ENCODE peak calls at places on chromosome 4, in eight cellular contexts. H is neuronal stem cell, I is right atrium auricular region, Y is NB4, S is GM12865, F is tibial nerve, V is bronchial epithelial cell, E is WERI-Rb-1. D is an unnamed sample.
A peak's percentile ranks its signal among the peaks of the same experiment; 100 is the strongest.

GRCh38 chr4:83370640-83370906 is 35.9 kb upstream of the HPSE start:
- DNase-seq in V (peak; percentile 33), I (no peak), E (no peak), H (no peak), S (no peak), F (no peak), Y (peak; percentile 61), D (no peak)

GRCh38 chr4:1723131-1723801 is 1.9 kb downstream of the TACC3 start:
- DNase-seq in I (no peak), V (peak; percentile 6), E (no peak), F (no peak), S (peak; percentile 65), Y (peak; percentile 68), H (no peak), D (no peak)

GRCh38 chr4:147994076-147994475 is 262.2 kb downstream of the ARHGAP10 start:
- DNase-seq in Y (no peak), H (no peak), F (no peak), E (peak; percentile 76), I (no peak), V (peak; percentile 47), S (no peak), D (no peak)

GRCh38 chr4:26717332-26717731 is 133.4 kb downstream of the TBC1D19 start:
- DNase-seq in V (peak; percentile 91), S (no peak), I (no peak), F (no peak), Y (peak; percentile 19), E (no peak), H (no peak), D (no peak)

GRCh38 chr4:32625687-32626086 is 1905.5 kb downstream of the PCDH7 start:
- DNase-seq in F (no peak), V (no peak), H (no peak), Y (no peak), I (no peak), E (no peak), S (no peak), D (no peak)

GRCh38 chr4:152634110-152634760 is 45.6 kb downstream of the TMEM154 start:
- DNase-seq in S (no peak), F (no peak), I (no peak), E (no peak), Y (peak; percentile 47), H (no peak), V (peak; percentile 88), D (no peak)

GRCh38 chr4:153713840-153714239 is 29.8 kb downstream of the TLR2 start:
- DNase-seq in F (no peak), S (no peak), H (no peak), V (peak; percentile 88), I (no peak), E (no peak), Y (no peak), D (no peak)

GRCh38 chr4:27141530-27141929 is 280.9 kb downstream of the STIM2 start:
- DNase-seq in H (no peak), V (no peak), E (no peak), F (no peak), S (no peak), Y (no peak), I (no peak), D (no peak)

GRCh38 chr4:26087108-26087507 is 173.1 kb downstream of the SMIM20 start:
- DNase-seq in F (no peak), E (no peak), S (no peak), H (no peak), I (no peak), Y (no peak), V (no peak), D (no peak)

GRCh38 chr4:113645771-113646455 is 115.6 kb downstream of the CAMK2D start:
- DNase-seq in H (no peak), I (no peak), S (no peak), F (no peak), Y (no peak), V (peak; percentile 88), E (no peak), D (no peak)

GRCh38 chr4:1043658-1044468 is 32.4 kb downstream of the FGFRL1 start:
- DNase-seq in F (peak; percentile 82), V (peak; percentile 95), H (peak; percentile 63), S (no peak), Y (peak; percentile 100), I (peak; percentile 98), E (peak; percentile 51), D (peak; percentile 97)

GRCh38 chr4:140003851-140004579 is 150.0 kb downstream of the MAML3 start:
- DNase-seq in Y (no peak), H (no peak), E (no peak), I (no peak), F (no peak), S (no peak), V (no peak), D (no peak)

GRCh38 chr4:45662996-45663395 is 460.9 kb downstream of the GABRG1 start:
- DNase-seq in I (no peak), F (no peak), Y (no peak), V (peak; percentile 48), E (no peak), H (peak; percentile 5), S (no peak), D (no peak)

GRCh38 chr4:169032883-169033645 is 23.0 kb upstream of the CBR4 start:
- DNase-seq in S (no peak), H (no peak), V (no peak), E (no peak), F (no peak), Y (no peak), I (no peak), D (no peak)

GRCh38 chr4:111360906-111361305 is 738.0 kb upstream of the PITX2 start:
- DNase-seq in H (no peak), I (no peak), F (no peak), Y (no peak), V (no peak), S (no peak), E (no peak), D (no peak)

GRCh38 chr4:168690199-168690598 is 193.3 kb downstream of the PALLD start:
- DNase-seq in H (no peak), F (no peak), V (no peak), Y (no peak), S (no peak), I (no peak), E (no peak), D (no peak)

GRCh38 chr4:60863442-60863841 is 336.7 kb upstream of the ADGRL3 start:
- DNase-seq in H (no peak), E (no peak), I (no peak), S (no peak), Y (no peak), F (no peak), V (no peak), D (no peak)

GRCh38 chr4:68693325-68694075 is 23.0 kb upstream of the UGT2B15 start:
- DNase-seq in E (no peak), F (no peak), Y (peak; percentile 37), I (no peak), S (no peak), V (no peak), H (no peak), D (no peak)

GRCh38 chr4:8160233-8160560 is 1.6 kb upstream of the ABLIM2 start:
- DNase-seq in V (no peak), S (no peak), E (no peak), H (no peak), F (no peak), I (no peak), Y (no peak), D (no peak)
- H3K4me3 ChIP-seq in V (no peak overlapping the region), S (no peak overlapping the region), E (no peak overlapping the region), H (no peak overlapping the region), F (no peak overlapping the region), I (no peak overlapping the region), Y (no peak overlapping the region), D (no peak overlapping the region)

GRCh38 chr4:3870567-3870962 is 104.4 kb downstream of the ADRA2C start:
- DNase-seq in H (no peak), I (no peak), F (peak; percentile 4), Y (no peak), S (no peak), V (no peak), E (peak; percentile 1), D (no peak)

GRCh38 chr4:3873446-3874415 is 107.5 kb downstream of the ADRA2C start:
- DNase-seq in E (peak; percentile 77), S (no peak), F (no peak), Y (no peak), I (no peak), H (no peak), V (no peak), D (no peak)

GRCh38 chr4:3871181-3871852 is 105.1 kb downstream of the ADRA2C start:
- DNase-seq in Y (no peak), V (no peak), S (peak; percentile 13), F (no peak), I (no peak), E (peak; percentile 8), H (peak; percentile 54), D (no peak)

GRCh38 chr4:3872834-3873313 is 106.7 kb downstream of the ADRA2C start:
- DNase-seq in I (no peak), H (no peak), V (no peak), F (no peak), Y (no peak), S (no peak), E (peak; percentile 6), D (no peak)

GRCh38 chr4:3871881-3872833 is 106.0 kb downstream of the ADRA2C start:
- DNase-seq in Y (no peak), I (no peak), E (peak; percentile 3), V (no peak), S (no peak), F (no peak), H (no peak), D (no peak)
- H3K4me3 ChIP-seq in Y (no peak overlapping the region), I (no peak overlapping the region), E (no peak overlapping the region), V (no peak overlapping the region), S (no peak overlapping the region), F (no peak overlapping the region), H (no peak overlapping the region), D (no peak overlapping the region)

GRCh38 chr4:107708225-107708624 is 11.8 kb downstream of the PAPSS1 start:
- DNase-seq in H (no peak), E (no peak), I (no peak), F (no peak), Y (no peak), S (no peak), V (peak; percentile 70), D (no peak)
- H3K4me3 ChIP-seq in H (no peak overlapping the region), E (no peak overlapping the region), I (no peak overlapping the region), F (no peak overlapping the region), Y (no peak overlapping the region), S (no peak overlapping the region), V (no peak overlapping the region), D (no peak overlapping the region)

GRCh38 chr4:39626261-39626660 is 12.4 kb downstream of the SMIM14 start:
- DNase-seq in V (no peak), Y (peak; percentile 91), H (no peak), E (no peak), I (no peak), F (no peak), S (peak; percentile 86), D (no peak)
- H3K4me3 ChIP-seq in V (no peak overlapping the region), Y (no peak overlapping the region), H (no peak overlapping the region), E (no peak overlapping the region), I (no peak overlapping the region), F (no peak overlapping the region), S (peak overlapping the region; percentile 19), D (no peak overlapping the region)